ENCODE peak calls at places on chromosomes 16 and 17, in six cellular contexts. V is K562, L is HepG2, P is GM12878, Z is HCT116, R is H1. W is an unnamed sample.

GRCh38 chr17:2393954-2394749 is 6.7 kb downstream of the MNT start:
- DNase-seq in V (no peak), L (no peak), P (no peak), Z (no peak), R (no peak), W (no peak)

GRCh38 chr16:50808929-50809538 is 67.1 kb downstream of the CYLD start:
- DNase-seq in V (no peak), L (no peak), P (no peak), Z (no peak), R (no peak), W (no peak)

GRCh38 chr16:53960954-53961616 is 257.1 kb downstream of the FTO start:
- DNase-seq in V (no peak), L (no peak), P (no peak), Z (no peak), R (no peak), W (no peak)

GRCh38 chr17:72850410-72850809 is 242.1 kb downstream of the SLC39A11 start:
- DNase-seq in V (no peak), L (no peak), P (no peak), Z (no peak), R (no peak), W (no peak)

GRCh38 chr17:4498461-4499397 is at the start of gene SPNS2:
- DNase-seq in V (peak), L (no peak), P (no peak), Z (no peak), R (no peak), W (peak)

GRCh38 chr17:604719-605118 is 109.9 kb downstream of the VPS53 start:
- DNase-seq in V (no peak), L (no peak), P (no peak), Z (no peak), R (no peak), W (no peak)

GRCh38 chr16:4402439-4403132 is 13.8 kb downstream of the CORO7 start:
- DNase-seq in V (peak), L (peak), P (no peak), Z (peak), R (no peak), W (peak)

GRCh38 chr16:67396159-67396774 is 3.0 kb upstream of the TPPP3 start:
- DNase-seq in V (peak), L (peak), P (no peak), Z (peak), R (no peak), W (peak)

GRCh38 chr17:7841622-7842379 is 7.8 kb downstream of the KDM6B start:
- DNase-seq in V (peak), L (peak), P (no peak), Z (peak), R (no peak), W (peak)

GRCh38 chr17:82283208-82283749 is 9.8 kb upstream of the CSNK1D start:
- DNase-seq in V (peak), L (no peak), P (no peak), Z (no peak), R (no peak), W (no peak)

GRCh38 chr16:29753516-29753915 is 7.7 kb upstream of the C16orf54 start:
- DNase-seq in V (no peak), L (no peak), P (no peak), Z (no peak), R (no peak), W (no peak)

GRCh38 chr16:29756654-29757053 is 10.9 kb upstream of the C16orf54 start:
- DNase-seq in V (no peak), L (no peak), P (no peak), Z (no peak), R (no peak), W (no peak)

GRCh38 chr16:29760567-29761279 is 14.9 kb upstream of the C16orf54 start:
- DNase-seq in V (no peak), L (no peak), P (no peak), Z (no peak), R (no peak), W (no peak)

GRCh38 chr16:29761882-29762281 is 16.1 kb upstream of the C16orf54 start:
- DNase-seq in V (no peak), L (no peak), P (no peak), Z (no peak), R (no peak), W (no peak)

GRCh38 chr16:29757950-29758466 is 12.2 kb upstream of the C16orf54 start:
- DNase-seq in V (no peak), L (peak), P (no peak), Z (no peak), R (no peak), W (peak)
- TF ChIP-seq ZNF274 in V (no peak), L (no peak), P (no peak), Z (no peak), R (no peak), W (no peak)

GRCh38 chr16:69181-69580 is 3.2 kb downstream of the RHBDF1 start:
- DNase-seq in V (no peak), L (no peak), P (no peak), Z (no peak), R (no peak), W (no peak)

GRCh38 chr16:66309-67182 is 5.9 kb downstream of the RHBDF1 start:
- DNase-seq in V (no peak), L (no peak), P (no peak), Z (no peak), R (no peak), W (no peak)

GRCh38 chr16:67183-67791 is 5.1 kb downstream of the RHBDF1 start:
- DNase-seq in V (no peak), L (no peak), P (no peak), Z (no peak), R (no peak), W (no peak)

GRCh38 chr16:65745-66144 is 6.7 kb downstream of the RHBDF1 start:
- DNase-seq in V (peak), L (peak), P (no peak), Z (peak), R (no peak), W (no peak)

GRCh38 chr16:67884-68789 is 4.3 kb downstream of the RHBDF1 start:
- DNase-seq in V (no peak), L (no peak), P (no peak), Z (no peak), R (no peak), W (no peak)
- TF ChIP-seq ZNF274 in V (no peak), L (no peak), P (no peak), Z (no peak), R (no peak), W (no peak)

DNA sequence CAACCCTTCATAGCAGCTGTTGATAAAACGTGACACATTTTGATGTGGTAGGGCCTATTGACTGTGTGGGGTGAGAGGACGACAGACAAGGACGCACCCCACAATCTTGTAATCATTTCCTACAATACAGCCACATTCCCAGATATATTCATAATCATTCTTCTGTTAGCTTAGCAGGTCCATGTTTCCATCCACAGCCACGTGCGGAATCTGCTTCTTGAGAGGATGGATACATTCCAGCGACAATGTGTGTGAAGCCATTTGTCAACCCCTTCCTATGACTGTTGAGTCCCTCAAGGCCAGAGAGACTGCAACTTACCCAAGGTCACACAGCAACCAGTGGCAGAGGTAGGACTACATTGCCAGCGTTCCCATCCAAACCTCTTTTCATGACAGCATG is 8.7 kb upstream of the COPS3 start:
- DNase-seq in V (no peak), L (no peak), P (no peak), Z (no peak), R (no peak), W (no peak)
- TF ChIP-seq ZNF274 in V (no peak), L (no peak), P (no peak), Z (no peak), R (no peak), W (no peak)

GRCh38 chr17:47692895-47693666 is 880 bp upstream of the TBKBP1 start:
- DNase-seq in V (no peak), L (no peak), P (no peak), Z (no peak), R (no peak), W (no peak)
- TF ChIP-seq ZNF274 in V (no peak), L (no peak), P (no peak), Z (no peak), R (no peak), W (no peak)

DNA sequence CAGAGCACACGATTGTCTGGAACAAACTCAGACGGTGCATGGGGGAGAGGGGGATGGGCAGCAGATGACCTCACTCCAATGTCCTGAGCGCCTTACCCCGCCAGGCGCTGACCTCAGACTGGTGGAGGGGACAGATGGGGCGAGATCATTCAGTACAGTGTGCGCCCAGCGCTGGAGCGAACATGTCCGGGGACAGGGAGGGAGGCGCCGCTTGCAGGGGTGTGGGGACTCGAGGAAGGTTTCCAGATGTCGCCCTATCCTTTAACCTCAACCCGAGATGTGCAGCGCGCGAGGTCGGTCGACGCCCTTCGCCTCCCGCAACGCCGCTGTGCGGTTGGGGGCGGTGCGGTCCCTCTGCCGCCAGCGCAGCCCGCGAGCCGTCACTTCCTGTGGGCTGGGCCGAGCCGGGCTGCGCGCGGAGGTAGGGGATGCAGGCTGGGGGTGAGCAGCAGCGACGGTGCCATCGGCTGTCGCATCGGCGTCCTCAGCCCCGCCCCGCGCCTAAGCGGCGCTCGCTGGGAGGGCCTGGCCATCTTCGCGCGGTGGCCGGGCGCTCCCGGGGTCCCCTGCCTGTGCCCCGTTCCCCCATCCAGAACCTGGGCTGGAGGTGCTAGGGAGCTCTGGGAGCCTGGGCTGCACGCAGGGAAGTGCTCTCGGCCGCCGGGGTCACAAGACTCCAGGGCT is 5.3 kb upstream of the CDR2L start:
- DNase-seq in V (peak), L (peak), P (no peak), Z (peak), R (no peak), W (peak)
- TF ChIP-seq ZNF274 in V (no peak), L (peak), P (no peak), Z (no peak), R (no peak), W (no peak)

GRCh38 chr16:31528726-31529397 is 1.2 kb downstream of the AHSP start:
- DNase-seq in V (no peak), L (no peak), P (no peak), Z (no peak), R (no peak), W (no peak)
- TF ChIP-seq ZNF274 in V (no peak), L (no peak), P (no peak), Z (no peak), R (no peak), W (no peak)

GRCh38 chr17:74607219-74607618 is 15.1 kb upstream of the CD300LD start:
- DNase-seq in V (no peak), L (no peak), P (no peak), Z (no peak), R (no peak), W (no peak)

GRCh38 chr17:74606050-74606449 is 14.0 kb upstream of the CD300LD start:
- DNase-seq in V (no peak), L (no peak), P (no peak), Z (no peak), R (no peak), W (no peak)

GRCh38 chr17:74610108-74610507 is 13.4 kb downstream of the CD300E start:
- DNase-seq in V (no peak), L (no peak), P (no peak), Z (no peak), R (no peak), W (peak)

GRCh38 chr17:74605361-74605760 is 13.3 kb upstream of the CD300LD start:
- DNase-seq in V (no peak), L (no peak), P (no peak), Z (no peak), R (no peak), W (no peak)

DNA sequence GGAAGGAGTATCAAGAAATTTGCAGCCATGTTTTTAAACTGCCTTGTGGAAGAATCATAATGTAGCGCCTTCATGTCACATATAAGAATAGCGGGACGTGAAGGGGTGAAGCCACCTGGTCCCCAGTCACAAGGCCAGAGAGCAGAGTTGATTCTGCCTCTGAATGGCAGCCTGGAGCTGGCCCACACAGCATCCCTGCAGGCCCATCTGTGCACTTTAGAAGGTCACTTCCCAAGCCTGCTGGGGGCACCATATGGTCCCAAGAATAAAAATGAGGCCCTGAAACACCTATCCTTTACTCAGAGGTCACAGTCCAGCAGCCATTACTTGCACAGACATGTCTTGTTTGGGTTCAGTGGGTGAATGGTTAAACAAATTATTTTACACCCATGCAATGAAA is 15.0 kb downstream of the CD300E start:
- DNase-seq in V (no peak), L (no peak), P (no peak), Z (no peak), R (no peak), W (no peak)
- TF ChIP-seq ZNF274 in V (no peak), L (no peak), P (no peak), Z (no peak), R (no peak), W (no peak)

GRCh38 chr17:17999364-18000007 is 26.8 kb downstream of the DRC3 start:
- DNase-seq in V (no peak), L (peak), P (no peak), Z (no peak), R (no peak), W (no peak)
- TF ChIP-seq ZNF274 in V (no peak), L (no peak), P (no peak), Z (no peak), R (no peak), W (no peak)